ENCODE peak calls at places on chromosomes 1 and 21, in five cellular contexts. One of them, this sample, is unnamed. For H3K4me1, the result is how much of the 10 kb centered on the place peaks cover.

GRCh38 chr1:199116488-199116887 is 477.6 kb downstream of the PTPRC start:
- ATAC-seq in psoas muscle: no peak
- ATAC-seq in upper lobe of left lung: no peak
- ATAC-seq in mucosa of descending colon: no peak
- ATAC-seq in heart right ventricle: no peak
- ATAC-seq in this sample: no peak

GRCh38 chr1:2828586-2829250 is 27.2 kb upstream of the TTC34 start:
- ATAC-seq in psoas muscle: no peak
- ATAC-seq in upper lobe of left lung: no peak
- ATAC-seq in mucosa of descending colon: no peak
- ATAC-seq in heart right ventricle: no peak
- ATAC-seq in this sample: no peak

GRCh38 chr1:37429038-37429437 is 45.3 kb upstream of the ZC3H12A start:
- ATAC-seq in upper lobe of left lung: no peak
- ATAC-seq in heart right ventricle: no peak
- ATAC-seq in psoas muscle: no peak
- ATAC-seq in mucosa of descending colon: no peak
- ATAC-seq in this sample: no peak

GRCh38 chr1:172266528-172267174 is 153.8 kb upstream of the C1orf105 start:
- ATAC-seq in psoas muscle: no peak
- ATAC-seq in mucosa of descending colon: no peak
- ATAC-seq in upper lobe of left lung: no peak
- ATAC-seq in heart right ventricle: no peak
- ATAC-seq in this sample: no peak

GRCh38 chr1:185401019-185401418 is 84.0 kb upstream of the IVNS1ABP start:
- ATAC-seq in psoas muscle: no peak
- ATAC-seq in mucosa of descending colon: no peak
- ATAC-seq in upper lobe of left lung: no peak
- ATAC-seq in heart right ventricle: no peak
- ATAC-seq in this sample: no peak

GRCh38 chr1:236416165-236416564 is 22.1 kb downstream of the EDARADD start:
- ATAC-seq in psoas muscle: no peak
- ATAC-seq in heart right ventricle: no peak
- ATAC-seq in mucosa of descending colon: peak
- ATAC-seq in upper lobe of left lung: no peak
- ATAC-seq in this sample: no peak

GRCh38 chr1:10795305-10796021 is 983 bp downstream of the CASZ1 start:
- ATAC-seq in psoas muscle: peak
- ATAC-seq in heart right ventricle: peak
- ATAC-seq in upper lobe of left lung: peak
- ATAC-seq in mucosa of descending colon: peak
- ATAC-seq in this sample: no peak

GRCh38 chr1:18151436-18151835 is 43.8 kb downstream of the IGSF21 start:
- ATAC-seq in upper lobe of left lung: no peak
- ATAC-seq in mucosa of descending colon: no peak
- ATAC-seq in psoas muscle: no peak
- ATAC-seq in heart right ventricle: no peak
- ATAC-seq in this sample: no peak

GRCh38 chr21:44079446-44079845 is 27.8 kb upstream of the PWP2 start:
- ATAC-seq in psoas muscle: no peak
- ATAC-seq in mucosa of descending colon: no peak
- ATAC-seq in upper lobe of left lung: no peak
- ATAC-seq in heart right ventricle: no peak
- ATAC-seq in this sample: no peak

GRCh38 chr1:181014431-181015257 is 8.0 kb downstream of the STX6 start:
- ATAC-seq in psoas muscle: no peak
- ATAC-seq in heart right ventricle: no peak
- ATAC-seq in mucosa of descending colon: no peak
- ATAC-seq in upper lobe of left lung: no peak
- ATAC-seq in this sample: no peak

GRCh38 chr1:246569248-246570238 is 3.3 kb downstream of the CNST start:
- ATAC-seq in psoas muscle: no peak
- ATAC-seq in mucosa of descending colon: peak
- ATAC-seq in heart right ventricle: no peak
- ATAC-seq in upper lobe of left lung: no peak
- ATAC-seq in this sample: no peak

GRCh38 chr1:164858233-164858632 is 299.2 kb downstream of the PBX1 start:
- ATAC-seq in psoas muscle: no peak
- ATAC-seq in mucosa of descending colon: no peak
- ATAC-seq in upper lobe of left lung: no peak
- ATAC-seq in heart right ventricle: no peak
- ATAC-seq in this sample: no peak

DNA sequence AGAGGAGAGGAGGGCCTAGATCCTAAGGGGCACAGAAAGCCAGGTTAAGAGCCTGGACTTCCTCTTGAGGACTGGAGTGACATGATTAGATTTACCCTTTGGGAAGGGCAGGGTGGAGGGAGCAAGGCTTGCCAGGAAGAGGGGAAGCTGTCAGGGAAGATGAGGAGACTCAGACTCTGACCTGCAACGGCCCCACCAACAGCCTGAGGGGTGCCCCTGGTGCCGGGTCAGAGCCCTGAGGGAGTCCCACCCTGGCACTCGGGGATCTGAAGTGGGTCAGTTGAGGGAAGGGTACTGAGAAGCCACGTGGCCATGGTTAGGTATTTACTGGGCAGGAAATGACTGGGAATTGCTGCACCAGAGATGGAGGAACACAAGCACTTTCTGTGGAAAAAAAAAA is 9.8 kb downstream of the ECE1 start:
- ATAC-seq in heart right ventricle: no peak
- ATAC-seq in upper lobe of left lung: peak
- ATAC-seq in psoas muscle: peak
- ATAC-seq in mucosa of descending colon: peak
- ATAC-seq in this sample: peak
- H3K4me1 ChIP-seq in heart right ventricle: under half
- H3K4me1 ChIP-seq in upper lobe of left lung: half or more
- H3K4me1 ChIP-seq in psoas muscle: under half
- H3K4me1 ChIP-seq in mucosa of descending colon: under half
- H3K4me1 ChIP-seq in this sample: under half

DNA sequence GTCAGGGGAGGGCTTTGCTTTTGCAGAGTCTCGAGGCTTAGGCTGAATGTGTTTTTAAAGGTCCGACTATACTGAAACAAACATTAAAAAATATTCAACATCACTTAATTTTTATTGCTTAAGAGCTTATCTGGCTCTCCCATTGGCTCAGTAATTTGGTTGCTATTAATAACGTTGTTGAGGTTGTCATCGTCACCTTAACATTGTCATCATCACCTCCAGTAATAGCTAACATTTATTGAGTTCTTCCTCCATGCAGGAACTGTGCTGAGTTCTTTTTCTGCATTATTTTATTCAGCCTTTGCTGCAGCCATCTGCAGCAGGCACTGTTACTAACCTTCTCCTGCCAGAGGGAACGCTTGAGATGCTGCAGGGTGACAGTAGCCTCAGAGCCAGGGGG is 40.1 kb downstream of the ADARB1 start:
- ATAC-seq in psoas muscle: no peak
- ATAC-seq in upper lobe of left lung: no peak
- ATAC-seq in heart right ventricle: peak
- ATAC-seq in mucosa of descending colon: no peak
- ATAC-seq in this sample: peak
- H3K4me1 ChIP-seq in psoas muscle: under half
- H3K4me1 ChIP-seq in upper lobe of left lung: under half
- H3K4me1 ChIP-seq in heart right ventricle: under half
- H3K4me1 ChIP-seq in mucosa of descending colon: under half
- H3K4me1 ChIP-seq in this sample: under half

GRCh38 chr1:221869759-221870158 is 127.9 kb upstream of the DUSP10 start:
- ATAC-seq in heart right ventricle: no peak
- ATAC-seq in mucosa of descending colon: no peak
- ATAC-seq in psoas muscle: no peak
- ATAC-seq in upper lobe of left lung: no peak
- ATAC-seq in this sample: no peak
- H3K4me1 ChIP-seq in heart right ventricle: under half
- H3K4me1 ChIP-seq in mucosa of descending colon: under half
- H3K4me1 ChIP-seq in psoas muscle: under half
- H3K4me1 ChIP-seq in upper lobe of left lung: under half
- H3K4me1 ChIP-seq in this sample: under half

DNA sequence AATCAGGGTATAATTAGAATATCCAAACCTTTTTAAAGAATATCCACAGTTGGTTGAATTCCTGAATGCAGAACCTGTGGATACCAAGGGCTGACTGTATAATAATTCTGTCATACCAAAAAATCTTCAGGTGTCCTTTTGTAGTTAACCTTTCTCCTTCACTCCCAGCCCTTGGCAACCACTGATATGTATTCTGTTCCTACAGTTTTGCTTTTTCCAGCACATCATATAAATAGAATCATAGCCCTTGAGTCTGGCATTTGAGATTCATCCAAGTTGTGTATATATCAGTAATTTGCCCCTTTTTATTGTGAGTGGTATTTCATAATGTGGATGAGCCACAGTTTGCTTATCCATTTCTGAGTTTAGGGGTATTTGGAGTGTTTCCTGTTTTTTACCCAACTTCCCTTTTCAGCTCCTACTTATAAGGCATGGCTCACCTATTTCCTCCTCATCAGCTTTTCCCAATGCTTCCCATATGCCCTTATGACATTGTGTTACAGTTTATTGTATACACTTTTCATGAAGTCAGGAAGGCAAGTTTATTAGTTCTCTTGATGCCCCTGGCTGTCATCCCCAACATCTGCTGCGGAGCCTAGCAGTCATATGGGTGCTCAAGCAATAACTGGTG is 35.0 kb upstream of the AGO1 start:
- ATAC-seq in mucosa of descending colon: no peak
- ATAC-seq in psoas muscle: no peak
- ATAC-seq in heart right ventricle: no peak
- ATAC-seq in upper lobe of left lung: no peak
- ATAC-seq in this sample: no peak
- H3K4me1 ChIP-seq in mucosa of descending colon: under half
- H3K4me1 ChIP-seq in psoas muscle: under half
- H3K4me1 ChIP-seq in heart right ventricle: under half
- H3K4me1 ChIP-seq in upper lobe of left lung: under half
- H3K4me1 ChIP-seq in this sample: under half

DNA sequence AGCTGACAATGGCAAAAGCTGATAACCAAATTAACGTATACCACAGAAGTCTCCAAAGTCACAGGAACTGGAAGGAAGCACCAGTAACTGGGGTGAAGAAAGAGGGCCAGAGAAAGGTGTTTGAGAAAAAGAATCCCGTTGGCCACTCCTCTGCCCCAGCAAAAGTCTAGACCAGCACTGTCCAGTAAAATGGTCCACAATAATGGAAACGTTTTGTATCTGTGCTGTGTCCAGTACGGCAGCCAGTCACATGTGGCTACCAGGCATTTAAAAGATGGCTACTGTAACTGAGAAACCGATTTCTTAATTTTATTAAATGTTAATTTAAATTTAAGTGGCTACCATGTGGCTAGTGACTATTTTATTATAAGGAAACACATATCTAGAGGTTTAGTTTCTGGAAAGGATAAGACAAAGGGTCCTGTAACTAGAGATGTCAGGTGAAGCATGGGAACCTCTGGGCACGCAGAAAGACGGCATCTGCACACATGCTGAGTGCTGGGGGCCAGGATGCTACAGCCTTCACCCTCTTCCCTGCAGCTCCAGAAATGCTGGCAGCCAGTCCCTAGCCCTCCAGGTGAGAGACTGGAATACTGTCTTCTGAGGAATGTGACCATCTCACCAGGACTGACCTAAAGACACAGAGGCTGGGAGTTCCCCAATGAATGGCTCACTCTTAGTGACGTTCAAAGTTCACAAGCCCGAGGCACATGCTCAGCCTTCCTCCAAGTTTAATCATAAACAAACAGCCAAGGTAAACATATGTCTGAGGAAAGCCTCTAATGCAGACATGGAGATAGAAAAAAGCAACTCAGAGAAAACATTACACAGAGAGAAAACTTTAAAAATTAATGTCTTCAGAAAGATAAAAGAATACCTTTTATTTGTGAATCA is 50.7 kb downstream of the JAK1 start:
- ATAC-seq in mucosa of descending colon: peak
- ATAC-seq in upper lobe of left lung: no peak
- ATAC-seq in heart right ventricle: no peak
- ATAC-seq in psoas muscle: no peak
- ATAC-seq in this sample: no peak
- H3K4me1 ChIP-seq in mucosa of descending colon: under half
- H3K4me1 ChIP-seq in upper lobe of left lung: under half
- H3K4me1 ChIP-seq in heart right ventricle: under half
- H3K4me1 ChIP-seq in psoas muscle: half or more
- H3K4me1 ChIP-seq in this sample: under half

GRCh38 chr1:160798439-160798838 is 2.5 kb downstream of the LY9 start:
- ATAC-seq in psoas muscle: no peak
- ATAC-seq in upper lobe of left lung: no peak
- ATAC-seq in heart right ventricle: no peak
- ATAC-seq in mucosa of descending colon: no peak
- ATAC-seq in this sample: no peak
- H3K4me1 ChIP-seq in psoas muscle: under half
- H3K4me1 ChIP-seq in upper lobe of left lung: under half
- H3K4me1 ChIP-seq in heart right ventricle: under half
- H3K4me1 ChIP-seq in mucosa of descending colon: under half
- H3K4me1 ChIP-seq in this sample: under half

This sample was measured in gastroesophageal sphincter.